ENCODE peak calls at places on chromosomes 13 and 19, in six cellular contexts. A, H, R, F, Q and N are unnamed samples.

GRCh38 chr19:34237939-34238338 is 16.4 kb upstream of the GARRE1 start:
- DNase-seq in R (no peak), H (no peak), F (no peak), A (no peak), Q (no peak), N (no peak)

GRCh38 chr13:63010072-63010658 is 1594.5 kb upstream of the PCDH20 start:
- DNase-seq in Q (no peak), F (no peak), A (no peak), R (no peak), H (no peak), N (no peak)

GRCh38 chr13:113548778-113549621 is 35.6 kb upstream of the TFDP1 start:
- DNase-seq in F (peak), H (no peak), R (peak), A (no peak), Q (no peak), N (no peak)

GRCh38 chr13:109672545-109672944 is 113.8 kb downstream of the IRS2 start:
- DNase-seq in Q (peak), H (no peak), F (no peak), R (no peak), A (no peak), N (no peak)

GRCh38 chr13:68350554-68350953 is 1120.4 kb upstream of the PCDH9 start:
- DNase-seq in R (no peak), A (no peak), H (no peak), F (no peak), Q (no peak), N (no peak)

GRCh38 chr19:49194408-49194807 is 36.8 kb downstream of the TRPM4 start:
- DNase-seq in A (no peak), R (no peak), H (no peak), F (no peak), Q (no peak), N (no peak)

GRCh38 chr13:33494596-33495214 is 209.2 kb upstream of the STARD13 start:
- DNase-seq in A (peak), R (no peak), H (no peak), F (no peak), Q (peak), N (no peak)

GRCh38 chr19:45601524-45602522 is at the start of gene GPR4:
- DNase-seq in A (peak), R (no peak), H (no peak), F (no peak), Q (no peak), N (no peak)

GRCh38 chr13:98842074-98842473 is 89.6 kb upstream of the SLC15A1 start:
- DNase-seq in F (no peak), H (no peak), R (no peak), Q (no peak), A (no peak), N (no peak)

GRCh38 chr19:29858000-29858596 is 46.3 kb downstream of the CCNE1 start:
- DNase-seq in F (peak), R (peak), H (no peak), Q (no peak), A (no peak), N (no peak)

GRCh38 chr13:101474419-101474957 is 22.0 kb downstream of the ITGBL1 start:
- DNase-seq in H (no peak), A (peak), F (no peak), R (no peak), Q (peak), N (peak)

GRCh38 chr13:102836471-102836870 is 9.4 kb upstream of the ERCC5 start:
- DNase-seq in A (no peak), R (no peak), Q (no peak), H (no peak), F (no peak), N (no peak)

GRCh38 chr13:102839462-102839861 is 6.4 kb upstream of the ERCC5 start:
- DNase-seq in F (no peak), Q (peak), H (no peak), R (no peak), A (peak), N (no peak)

GRCh38 chr13:102838982-102839381 is 6.8 kb upstream of the ERCC5 start:
- DNase-seq in H (no peak), Q (peak), A (no peak), R (no peak), F (no peak), N (no peak)

DNA sequence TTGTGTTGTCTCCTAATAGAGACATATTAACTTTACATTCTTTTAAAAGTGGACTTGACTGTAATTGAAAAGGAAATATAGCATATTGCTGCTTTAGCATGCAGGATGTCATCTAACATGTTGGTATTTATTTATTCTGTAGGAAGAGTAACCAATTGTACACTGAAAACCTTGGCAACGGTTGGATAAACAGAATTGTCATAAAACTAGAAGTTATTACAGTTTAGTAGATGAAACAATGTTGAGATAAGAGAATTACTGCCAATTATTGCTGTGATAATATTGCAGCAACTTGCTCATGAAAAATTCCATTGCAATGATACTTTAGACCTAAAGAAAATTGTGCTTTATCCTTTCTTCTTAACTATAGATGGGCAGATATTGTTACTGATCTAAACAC is 7.6 kb upstream of the ERCC5 start:
- DNase-seq in A (no peak), F (no peak), Q (no peak), R (no peak), H (no peak), N (no peak)
- TF ChIP-seq CTCF in A (no peak), F (no peak), Q (no peak), R (no peak), H (no peak), N (no peak)

GRCh38 chr19:1749373-1750342 is 3.6 kb upstream of the ONECUT3 start:
- DNase-seq in A (no peak), R (no peak), Q (no peak), F (no peak), H (no peak), N (no peak)

GRCh38 chr19:1752009-1752756 is 1.1 kb upstream of the ONECUT3 start:
- DNase-seq in H (no peak), A (no peak), F (no peak), Q (no peak), R (no peak), N (no peak)

GRCh38 chr19:1748703-1749341 is 4.5 kb upstream of the ONECUT3 start:
- DNase-seq in Q (no peak), H (no peak), F (no peak), A (no peak), R (no peak), N (no peak)

GRCh38 chr19:1751367-1752008 is 1.8 kb upstream of the ONECUT3 start:
- DNase-seq in H (no peak), F (no peak), R (no peak), A (no peak), Q (no peak), N (no peak)

GRCh38 chr19:1750343-1751021 is 2.8 kb upstream of the ONECUT3 start:
- DNase-seq in F (no peak), H (no peak), A (no peak), Q (no peak), R (no peak), N (no peak)
- TF ChIP-seq CTCF in F (no peak), H (no peak), A (no peak), Q (no peak), R (no peak), N (no peak)

DNA sequence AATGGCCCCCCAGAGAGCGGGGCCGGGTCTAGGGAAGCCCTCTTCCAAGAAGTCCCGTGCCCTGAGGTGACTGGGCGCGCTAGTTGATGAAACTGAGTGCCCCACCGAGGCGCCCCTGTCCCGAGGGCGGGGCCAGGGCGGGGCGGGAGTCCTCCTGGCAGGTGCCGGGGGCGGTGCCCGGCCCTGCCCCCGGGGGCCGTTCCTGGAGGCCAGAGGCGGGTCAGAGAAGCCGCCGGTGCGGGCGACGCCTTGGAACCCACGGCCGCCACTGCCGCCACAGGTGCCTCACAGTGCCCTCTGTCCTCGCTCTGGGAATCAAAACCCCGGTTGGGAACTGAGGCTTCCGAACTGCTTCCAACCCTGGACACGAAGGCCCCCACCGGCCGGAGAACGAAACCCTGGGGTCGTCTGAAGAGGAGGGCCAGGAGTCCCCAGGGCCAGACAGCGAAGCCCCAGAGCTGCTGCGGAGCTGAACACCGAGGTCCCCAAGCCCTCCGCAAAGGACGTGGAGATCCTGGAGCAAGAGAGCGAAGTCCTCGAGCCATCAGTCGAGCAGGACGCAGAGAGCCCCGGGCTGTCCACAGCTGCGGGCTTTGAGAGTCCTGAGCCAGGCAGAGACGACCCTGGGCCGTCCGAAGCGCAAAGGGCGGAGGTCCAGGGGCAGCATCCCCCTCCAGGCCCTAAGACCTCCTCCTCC is at the start of gene MISP3:
- DNase-seq in H (no peak), R (peak), F (peak), A (no peak), Q (no peak), N (no peak)
- TF ChIP-seq CTCF in H (no peak), R (no peak), F (no peak), A (peak), Q (no peak), N (no peak)

DNA sequence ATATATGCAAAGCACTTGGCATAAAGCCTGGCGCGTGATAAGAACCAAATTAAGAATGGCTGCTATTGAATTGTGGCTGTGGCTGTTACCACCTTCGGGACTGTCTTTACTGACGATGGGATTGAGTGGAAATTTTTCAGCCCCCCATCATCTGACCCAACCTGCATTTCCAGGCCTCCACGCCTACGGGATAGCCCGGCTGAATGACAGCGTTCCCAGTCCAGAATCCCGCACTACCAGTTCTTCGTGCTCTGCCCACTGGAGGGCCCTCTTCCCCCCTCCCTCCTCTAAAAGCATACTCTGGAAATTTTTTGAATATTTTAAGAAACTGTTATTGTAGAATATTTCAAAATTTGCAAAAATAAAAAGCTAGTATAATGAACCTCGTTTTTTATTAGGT is 11.0 kb downstream of the KRTDAP start:
- DNase-seq in F (no peak), Q (no peak), R (no peak), A (no peak), H (no peak), N (no peak)
- TF ChIP-seq CTCF in F (no peak), Q (no peak), R (no peak), A (no peak), H (peak), N (peak)

GRCh38 chr19:55097864-55098715 is 19.3 kb downstream of the PPP1R12C start:
- DNase-seq in F (no peak), Q (no peak), A (no peak), H (no peak), R (no peak), N (no peak)

GRCh38 chr19:55101261-55101660 is 16.2 kb downstream of the PPP1R12C start:
- DNase-seq in R (no peak), Q (no peak), H (no peak), F (no peak), A (no peak), N (no peak)

GRCh38 chr19:55096061-55096701 is 20.5 kb downstream of the EPS8L1 start:
- DNase-seq in F (no peak), A (no peak), Q (no peak), R (no peak), H (no peak), N (no peak)

GRCh38 chr19:55099557-55100506 is 17.6 kb downstream of the PPP1R12C start:
- DNase-seq in R (no peak), H (no peak), A (no peak), F (no peak), Q (no peak), N (no peak)

GRCh38 chr19:55098716-55099556 is 18.5 kb downstream of the PPP1R12C start:
- DNase-seq in A (no peak), F (no peak), H (no peak), Q (no peak), R (no peak), N (no peak)
- TF ChIP-seq CTCF in A (no peak), F (no peak), H (no peak), Q (no peak), R (no peak), N (no peak)

GRCh38 chr13:44575035-44575434 is 1.1 kb downstream of the TSC22D1 start:
- DNase-seq in R (no peak), H (no peak), A (no peak), Q (no peak), F (no peak), N (no peak)

GRCh38 chr13:44573071-44573470 is 3.1 kb downstream of the TSC22D1 start:
- DNase-seq in A (no peak), H (no peak), R (no peak), F (no peak), Q (no peak), N (no peak)

GRCh38 chr13:44574466-44574855 is 1.7 kb downstream of the TSC22D1 start:
- DNase-seq in H (no peak), A (no peak), Q (no peak), F (no peak), R (no peak), N (no peak)

GRCh38 chr13:44575741-44576395 is at the start of gene TSC22D1:
- DNase-seq in H (no peak), Q (peak), A (peak), R (peak), F (peak), N (peak)

DNA sequence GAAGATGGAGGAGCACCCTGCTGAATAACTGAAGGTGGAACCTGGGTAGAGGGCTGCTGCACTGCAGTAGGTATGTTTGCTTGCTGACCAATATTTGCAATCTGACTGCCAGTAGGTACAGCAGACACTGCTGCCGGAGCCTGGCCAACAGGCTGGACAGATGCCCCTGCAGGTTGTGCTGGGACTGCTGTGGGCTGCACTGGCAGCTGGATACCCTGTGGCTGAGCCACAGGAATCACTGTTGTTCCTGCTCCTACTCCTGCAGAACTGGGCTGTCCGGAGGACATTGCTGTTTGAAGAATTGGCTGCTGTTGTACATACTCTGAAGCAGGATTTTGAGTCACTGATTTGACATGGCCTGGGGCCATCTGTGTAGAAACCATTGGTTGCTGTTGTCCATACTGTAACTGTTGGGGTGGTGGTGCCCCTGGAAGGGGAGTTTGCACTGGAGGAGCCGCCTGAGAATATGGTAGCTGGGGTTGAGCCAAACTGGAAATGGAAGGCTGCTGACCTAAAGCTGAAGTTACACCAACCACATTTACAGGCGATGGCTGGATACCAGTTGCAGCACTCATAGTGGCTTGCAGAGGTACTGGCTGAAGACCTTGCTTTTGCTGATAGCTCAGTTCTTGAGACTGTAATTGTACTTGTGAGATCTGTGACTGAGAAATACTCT is 2.2 kb downstream of the TSC22D1 start:
- DNase-seq in A (peak), F (no peak), R (peak), Q (peak), H (no peak), N (no peak)
- TF ChIP-seq CTCF in A (peak), F (peak), R (no peak), Q (peak), H (peak), N (peak)

DNA sequence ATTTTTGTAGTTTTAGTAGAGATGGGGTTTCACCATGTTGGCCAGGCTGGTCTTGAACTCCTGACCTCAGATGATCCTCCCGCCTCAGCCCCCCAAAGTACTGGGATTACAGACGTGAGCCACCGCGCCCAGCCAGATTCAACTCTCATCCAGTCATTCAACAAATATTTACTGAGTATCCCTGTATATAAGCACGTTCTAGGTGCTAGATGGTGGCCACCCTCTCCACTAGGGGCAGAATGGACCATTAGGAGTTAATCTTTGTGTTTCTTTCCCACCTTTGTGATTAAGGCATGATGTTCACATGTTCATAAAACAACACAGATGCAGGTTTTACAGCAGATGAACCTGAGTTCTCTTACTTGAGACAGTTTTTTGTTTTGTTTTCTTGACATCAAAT is 7.3 kb downstream of the SHKBP1 start:
- DNase-seq in H (no peak), F (no peak), R (no peak), Q (no peak), A (no peak), N (no peak)
- TF ChIP-seq CTCF in H (peak), F (no peak), R (no peak), Q (peak), A (peak), N (peak)

GRCh38 chr13:38417727-38418126 is 68.1 kb downstream of the UFM1 start:
- DNase-seq in Q (peak), R (no peak), A (peak), H (no peak), F (no peak), N (no peak)
- TF ChIP-seq CTCF in Q (peak), R (no peak), A (peak), H (peak), F (no peak), N (peak)

GRCh38 chr19:39199025-39199424 is 2.3 kb downstream of the NCCRP1 start:
- DNase-seq in R (peak), A (peak), Q (peak), F (no peak), H (no peak), N (peak)

GRCh38 chr19:39195755-39196154 is 1.0 kb upstream of the NCCRP1 start:
- DNase-seq in R (peak), A (no peak), F (no peak), H (no peak), Q (no peak), N (no peak)

GRCh38 chr19:39196320-39196719 is 444 bp upstream of the NCCRP1 start:
- DNase-seq in R (no peak), F (no peak), Q (no peak), A (no peak), H (no peak), N (no peak)

GRCh38 chr19:39196860-39197562 is at the start of gene NCCRP1:
- DNase-seq in F (no peak), H (no peak), Q (no peak), A (no peak), R (no peak), N (no peak)

GRCh38 chr19:39197808-39198207 is 1.0 kb downstream of the NCCRP1 start:
- DNase-seq in R (peak), F (no peak), Q (no peak), A (no peak), H (no peak), N (no peak)
- TF ChIP-seq CTCF in R (no peak), F (no peak), Q (no peak), A (no peak), H (peak), N (no peak)